ENCODE peak calls at places on chromosomes 6 and 20, in seven cellular contexts. V, O, D, X, L, M and S are unnamed samples.

GRCh38 chr6:89689732-89690131 is 51.2 kb upstream of the LYRM2 start:
- DNase-seq in M (no peak), O (no peak), D (no peak), X (no peak), V (no peak), L (no peak), S (no peak)

GRCh38 chr6:101614774-101615173 is 221.3 kb downstream of the GRIK2 start:
- DNase-seq in L (no peak), D (no peak), O (no peak), V (no peak), X (peak; percentile 93), M (peak; percentile 72), S (no peak)

GRCh38 chr6:116229287-116229913 is 24.5 kb downstream of the TSPYL4 start:
- DNase-seq in X (no peak), L (no peak), V (peak; percentile 95), M (peak; percentile 99), O (no peak), D (peak; percentile 19), S (no peak)

GRCh38 chr20:11274137-11274536 is 600.3 kb upstream of the JAG1 start:
- DNase-seq in X (peak; percentile 81), V (peak; percentile 80), L (peak; percentile 81), O (no peak), D (no peak), M (peak; percentile 84), S (no peak)

GRCh38 chr20:57921701-57922482 is 212.1 kb upstream of the PMEPA1 start:
- DNase-seq in L (peak; percentile 16), O (no peak), X (no peak), V (no peak), D (no peak), M (no peak), S (no peak)

GRCh38 chr6:41255638-41256246 is 27.6 kb downstream of the TREML4 start:
- DNase-seq in L (no peak), O (no peak), V (no peak), M (no peak), X (no peak), D (no peak), S (no peak)

GRCh38 chr20:12053348-12053747 is 135.7 kb downstream of the BTBD3 start:
- DNase-seq in X (peak; percentile 53), L (no peak), D (no peak), V (peak; percentile 63), O (no peak), M (peak; percentile 90), S (no peak)

GRCh38 chr20:44295995-44296394 is 15.0 kb downstream of the FITM2 start:
- DNase-seq in M (no peak), V (no peak), L (peak; percentile 79), D (no peak), X (no peak), O (no peak), S (no peak)

GRCh38 chr6:168828800-168829199 is 387.8 kb downstream of the SMOC2 start:
- DNase-seq in V (no peak), D (no peak), X (no peak), O (no peak), L (no peak), M (peak; percentile 54), S (no peak)

GRCh38 chr6:46963626-46964025 is 41.9 kb upstream of the ADGRF5 start:
- DNase-seq in O (no peak), V (peak; percentile 55), M (peak; percentile 66), X (no peak), L (no peak), D (no peak), S (no peak)

GRCh38 chr6:57423468-57423867 is 106.0 kb downstream of the PRIM2 start:
- DNase-seq in M (no peak), V (no peak), X (no peak), L (no peak), D (no peak), O (no peak), S (no peak)

GRCh38 chr6:144314003-144314485 is 28.9 kb downstream of the UTRN start:
- DNase-seq in M (peak; percentile 82), O (no peak), X (no peak), V (no peak), D (no peak), L (no peak), S (no peak)

GRCh38 chr6:33317418-33317667 is 201 bp downstream of the ZBTB22 start:
- DNase-seq in L (no peak), M (no peak), V (no peak), O (no peak), D (no peak), X (no peak), S (peak; percentile 56)

GRCh38 chr6:52994789-52995078 is 350 bp downstream of the GSTA4 start:
- DNase-seq in M (no peak), X (no peak), V (no peak), L (no peak), O (no peak), D (peak; percentile 28), S (peak; percentile 31)

GRCh38 chr6:145673504-145673903 is 61.8 kb downstream of the EPM2A start:
- DNase-seq in V (no peak), D (no peak), O (no peak), L (no peak), X (no peak), M (no peak), S (no peak)